ENCODE peak calls at places on chromosomes 1 and 21, in nine cellular contexts. G is type B pancreatic cell, R is epithelial cell of esophagus, O is HFF-Myc, L is Peyer's patch, Y is progenitor cell of endocrine pancreas, A is HFFc6, Z is retinal pigment epithelial cell, T is fibroblast of lung. H is an unnamed sample.

GRCh38 chr1:9368356-9368755 is 75.7 kb downstream of the SPSB1 start:
- DNase-seq in T (no peak), Y (no peak), O (no peak), Z (no peak), L (no peak), G (no peak), R (no peak), A (no peak), H (no peak)

GRCh38 chr1:230108580-230108979 is 41.5 kb downstream of the GALNT2 start:
- DNase-seq in L (no peak), G (no peak), Z (no peak), Y (no peak), A (no peak), T (no peak), O (no peak), R (no peak), H (no peak)

GRCh38 chr1:232372431-232373225 is 257.3 kb downstream of the SIPA1L2 start:
- DNase-seq in A (no peak), T (no peak), Z (no peak), O (no peak), R (no peak), L (no peak), G (no peak), Y (no peak), H (no peak)

GRCh38 chr1:19514391-19514831 is 29.1 kb upstream of the CAPZB start:
- DNase-seq in L (no peak), Z (no peak), G (no peak), A (no peak), O (no peak), Y (no peak), T (peak; percentile 97), R (no peak), H (no peak)

GRCh38 chr1:226973898-226974543 is 33.9 kb downstream of the COQ8A start:
- DNase-seq in R (peak; percentile 69), O (no peak), Y (no peak), Z (no peak), T (peak; percentile 37), G (no peak), A (no peak), L (no peak), H (no peak)

GRCh38 chr1:184228558-184228957 is 158.3 kb upstream of the C1orf21 start:
- DNase-seq in G (no peak), A (no peak), O (no peak), T (no peak), Y (no peak), R (no peak), L (no peak), Z (no peak), H (no peak)

GRCh38 chr1:210696709-210697108 is 368.0 kb downstream of the HHAT start:
- DNase-seq in A (peak; percentile 11), Y (no peak), R (no peak), T (no peak), Z (no peak), O (no peak), G (no peak), L (no peak), H (no peak)

GRCh38 chr1:117116090-117116783 is 5.3 kb downstream of the TRIM45 start:
- DNase-seq in O (no peak), L (no peak), G (no peak), Y (no peak), A (no peak), Z (no peak), R (no peak), T (no peak), H (no peak)

GRCh38 chr1:24277420-24278169 is 41.6 kb upstream of the GRHL3 start:
- DNase-seq in L (no peak), G (no peak), O (no peak), Y (no peak), Z (no peak), A (peak; percentile 49), T (peak; percentile 38), R (peak; percentile 62), H (no peak)

GRCh38 chr1:151106891-151107290 is 36.3 kb downstream of the GABPB2 start:
- DNase-seq in T (peak; percentile 47), G (no peak), Y (no peak), A (peak; percentile 45), O (peak; percentile 25), R (peak; percentile 41), L (no peak), Z (no peak), H (no peak)

GRCh38 chr1:10057305-10057704 is 24.5 kb downstream of the UBE4B start:
- DNase-seq in T (peak; percentile 28), R (peak; percentile 69), L (no peak), A (peak; percentile 43), Z (no peak), G (no peak), O (no peak), Y (no peak), H (no peak)

DNA sequence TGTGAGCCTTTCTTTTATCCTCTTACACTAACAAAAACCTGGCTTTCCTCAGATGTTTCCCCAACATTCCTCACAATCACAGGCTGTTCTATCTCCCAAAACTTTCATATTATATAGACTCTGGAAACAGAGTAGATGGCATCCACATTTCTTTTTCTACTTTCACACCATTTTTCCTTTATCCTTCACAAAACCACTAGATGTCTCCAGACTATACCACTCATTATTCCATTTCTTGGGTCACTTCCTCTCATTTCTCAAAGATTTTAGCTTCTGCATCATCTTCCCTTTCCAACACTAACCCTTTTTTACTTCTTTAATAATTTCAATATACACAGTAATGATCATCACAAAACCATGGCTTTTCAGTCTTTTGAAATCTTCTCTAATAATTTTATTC is 286.0 kb upstream of the DEPDC1 start:
- DNase-seq in R (no peak), Y (no peak), G (no peak), O (no peak), A (no peak), Z (no peak), L (no peak), T (no peak), H (no peak)
- TF ChIP-seq CTCF in R (peak; percentile 3), Y (no peak), G (peak; percentile 32), O (no peak), A (no peak), Z (no peak), L (no peak), T (no peak), H (no peak)

GRCh38 chr21:23130308-23130707 is 2132.1 kb downstream of the NCAM2 start:
- DNase-seq in T (no peak), L (no peak), A (no peak), Z (peak; percentile 3), O (no peak), Y (no peak), R (no peak), G (no peak), H (no peak)

GRCh38 chr21:23127973-23128372 is 2129.8 kb downstream of the NCAM2 start:
- DNase-seq in G (no peak), Z (no peak), A (no peak), L (no peak), Y (no peak), R (no peak), O (no peak), T (no peak), H (no peak)

DNA sequence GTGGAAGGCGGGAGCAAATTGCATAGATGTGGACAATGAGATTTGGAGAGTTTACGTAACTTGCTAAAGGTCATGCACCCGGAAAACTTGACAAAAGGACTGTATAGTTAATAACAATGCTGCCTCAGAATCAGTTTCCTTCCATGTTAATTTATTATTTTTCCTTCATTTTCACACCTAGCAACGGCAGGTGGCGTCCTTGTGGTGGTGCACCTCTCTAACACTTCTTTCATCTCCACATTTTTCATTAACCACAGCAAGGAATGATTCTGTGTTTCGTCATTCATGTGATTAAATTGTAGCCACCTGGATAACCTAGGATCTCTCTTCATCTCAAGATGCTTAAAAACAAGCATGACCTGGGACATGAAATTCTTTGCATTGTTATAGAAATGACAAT is 2133.0 kb downstream of the NCAM2 start:
- DNase-seq in G (no peak), Y (no peak), L (no peak), Z (no peak), A (no peak), T (no peak), R (peak; percentile 0), O (no peak), H (no peak)
- TF ChIP-seq CTCF in G (peak; percentile 31), Y (peak; percentile 47), L (no peak), Z (no peak), A (no peak), T (no peak), R (no peak), O (no peak), H (no peak)

DNA sequence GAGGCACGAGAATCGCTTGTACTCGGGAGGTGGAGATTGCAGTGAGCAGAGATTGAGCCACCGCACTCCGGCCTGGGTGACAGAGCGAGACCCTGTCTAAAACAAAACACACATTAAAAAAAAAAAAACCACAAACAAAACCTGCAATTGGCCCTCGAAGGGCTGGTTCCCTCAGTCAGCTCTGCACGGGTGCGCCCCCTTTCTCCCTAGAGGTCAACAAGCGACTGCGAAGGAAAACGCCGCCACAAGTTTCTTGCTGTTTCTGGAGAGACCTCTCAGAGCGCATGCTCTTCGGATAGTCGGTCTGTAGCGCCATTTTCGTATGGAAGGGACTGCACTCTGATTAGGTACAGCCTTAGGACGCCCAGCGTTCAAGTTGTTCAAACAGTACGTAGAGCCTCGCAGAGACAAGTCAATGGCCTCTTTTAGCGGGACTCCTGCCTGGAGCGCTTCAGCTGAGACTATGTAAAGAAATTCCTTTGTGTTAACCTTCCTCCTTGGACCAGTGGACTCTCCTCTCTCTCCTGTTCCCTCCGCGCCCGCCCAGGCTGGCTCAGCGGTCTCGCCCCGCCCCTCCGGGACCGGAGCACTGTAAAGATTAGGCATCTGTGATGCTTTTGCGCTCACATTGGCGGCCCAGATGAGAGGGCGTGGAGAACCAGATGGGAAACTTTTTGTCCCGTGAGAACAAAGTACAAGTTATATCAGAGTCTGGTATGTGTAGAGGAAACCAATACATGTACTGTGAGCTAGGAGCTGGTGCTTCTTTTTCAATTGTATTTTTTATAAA is 1.0 kb upstream of the CDC14A start:
- DNase-seq in A (peak; percentile 90), L (peak; percentile 91), G (peak; percentile 92), Z (peak; percentile 76), T (peak; percentile 90), O (peak; percentile 82), Y (peak; percentile 75), R (peak; percentile 89), H (peak; percentile 84)
- TF ChIP-seq CTCF in A (peak; percentile 68), L (peak; percentile 12), G (peak; percentile 58), Z (peak; percentile 45), T (peak; percentile 25), O (peak; percentile 37), Y (peak; percentile 56), R (no peak), H (peak; percentile 34)

GRCh38 chr1:92299477-92300125 is 742 bp downstream of the RPAP2 start:
- DNase-seq in T (peak; percentile 21), L (no peak), R (peak; percentile 20), Y (no peak), O (no peak), G (no peak), A (no peak), Z (no peak), H (no peak)

GRCh38 chr1:92301021-92301420 is 2.2 kb downstream of the RPAP2 start:
- DNase-seq in G (no peak), A (no peak), Y (no peak), Z (no peak), R (no peak), O (no peak), T (no peak), L (no peak), H (no peak)

GRCh38 chr1:92298573-92299476 is at the start of the genes GLMN and RPAP2:
- DNase-seq in R (peak; percentile 86), Z (peak; percentile 54), Y (peak; percentile 58), A (peak; percentile 58), L (peak; percentile 72), G (peak; percentile 86), T (peak; percentile 81), O (peak; percentile 26), H (peak; percentile 83)

DNA sequence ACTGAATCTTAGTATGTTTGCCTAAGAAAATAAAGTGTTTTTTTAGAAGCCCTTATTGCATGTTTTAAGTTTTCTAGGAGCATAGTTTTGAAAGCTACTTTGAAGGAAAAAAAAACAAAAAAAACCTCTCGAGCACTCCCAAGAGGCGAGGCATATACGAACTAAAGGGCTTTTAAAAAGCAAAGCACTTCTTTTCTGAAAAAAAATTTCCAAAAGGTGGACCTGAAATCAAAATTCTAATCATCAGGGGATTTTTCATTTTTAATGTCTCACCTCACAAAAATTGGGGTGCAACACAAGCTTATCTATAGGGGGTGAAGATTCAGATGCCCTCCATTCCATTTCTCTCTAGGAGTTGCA is 594 bp downstream of the GLMN start:
- DNase-seq in A (no peak), G (no peak), Y (no peak), T (no peak), R (no peak), Z (no peak), L (no peak), O (no peak), H (no peak)
- TF ChIP-seq CTCF in A (no peak), G (peak; percentile 71), Y (peak; percentile 41), T (no peak), R (peak; percentile 24), Z (peak; percentile 20), L (no peak), O (no peak), H (no peak)

H was measured in Calu3.